ENCODE peak calls at places on chromosomes 7 and 10, in nine cellular contexts. U, J, Y, H, D, T, Q, K and V are unnamed samples.

GRCh38 chr7:100914208-100914878 is 18.7 kb upstream of the ACHE start:
- DNase-seq in U (no peak), H (no peak), Y (no peak), J (no peak), D (no peak), T (no peak), Q (no peak), K (no peak), V (peak; percentile 57)

GRCh38 chr10:133124357-133125211 is 35.4 kb upstream of the KNDC1 start:
- DNase-seq in U (no peak), Q (peak; percentile 23), K (peak; percentile 8), Y (peak; percentile 31), D (peak; percentile 83), J (no peak), T (no peak), H (no peak), V (no peak)

GRCh38 chr7:131623154-131623553 is 66.7 kb upstream of the PODXL start:
- DNase-seq in U (no peak), D (no peak), J (no peak), K (no peak), H (no peak), Q (peak; percentile 39), T (peak; percentile 79), Y (peak; percentile 72), V (no peak)

GRCh38 chr7:40866601-40867000 is 731.8 kb downstream of the SUGCT start:
- DNase-seq in J (no peak), D (no peak), T (no peak), U (no peak), H (no peak), Q (no peak), K (peak; percentile 20), Y (peak; percentile 51), V (peak; percentile 66)

GRCh38 chr7:151351967-151352366 is 10.4 kb downstream of the NUB1 start:
- DNase-seq in K (no peak), J (no peak), U (peak; percentile 33), D (no peak), H (no peak), Q (peak; percentile 39), Y (no peak), T (no peak), V (no peak)

GRCh38 chr10:72567421-72567820 is 58.5 kb downstream of the MICU1 start:
- DNase-seq in Y (peak; percentile 25), T (peak; percentile 12), K (peak; percentile 59), H (no peak), Q (no peak), J (no peak), U (no peak), D (peak; percentile 29), V (peak; percentile 94)

GRCh38 chr7:1290262-1291039 is 57.8 kb downstream of the UNCX start:
- DNase-seq in H (peak; percentile 87), T (no peak), J (no peak), Y (peak; percentile 35), U (no peak), D (peak; percentile 77), Q (no peak), K (peak; percentile 36), V (peak; percentile 32)

GRCh38 chr10:88157981-88158465 is 294.6 kb downstream of the PTEN start:
- DNase-seq in T (no peak), J (no peak), Q (no peak), D (peak; percentile 75), H (no peak), Y (peak; percentile 83), U (no peak), K (peak; percentile 93), V (peak; percentile 93)

GRCh38 chr10:119316002-119316358 is 108.6 kb downstream of the GRK5 start:
- DNase-seq in J (no peak), T (no peak), K (no peak), Q (no peak), H (no peak), U (no peak), Y (no peak), D (no peak), V (no peak)

GRCh38 chr10:92848441-92849233 is at the start of gene EXOC6:
- DNase-seq in J (peak; percentile 91), D (peak; percentile 97), Y (peak; percentile 79), T (peak; percentile 85), U (peak; percentile 62), H (peak; percentile 66), Q (peak; percentile 91), K (peak; percentile 77), V (peak; percentile 75)

GRCh38 chr10:17025444-17026295 is 103.9 kb downstream of the CUBN start:
- DNase-seq in Q (no peak), T (no peak), H (no peak), Y (peak; percentile 96), U (peak; percentile 61), K (peak; percentile 99), J (no peak), D (peak; percentile 86), V (peak; percentile 96)

GRCh38 chr7:40815512-40815911 is 680.7 kb downstream of the SUGCT start:
- DNase-seq in K (peak; percentile 92), Q (no peak), J (no peak), T (no peak), H (no peak), Y (peak; percentile 58), D (peak; percentile 81), U (no peak), V (peak; percentile 66)

GRCh38 chr10:96803265-96803664 is 28.8 kb upstream of the LCOR start:
- DNase-seq in U (no peak), H (no peak), Y (no peak), Q (no peak), D (no peak), J (no peak), K (no peak), T (no peak), V (no peak)

GRCh38 chr7:148540041-148540738 is 50.4 kb upstream of the C7orf33 start:
- DNase-seq in U (no peak), T (peak; percentile 44), H (no peak), Q (peak; percentile 20), J (no peak), K (peak; percentile 62), D (peak; percentile 87), Y (peak; percentile 69), V (peak; percentile 77)

GRCh38 chr7:51369746-51370145 is 53.1 kb upstream of the COBL start:
- DNase-seq in H (peak; percentile 6), U (no peak), J (no peak), K (no peak), Y (peak; percentile 14), T (no peak), Q (peak; percentile 43), D (no peak), V (peak; percentile 10)

GRCh38 chr7:3917466-3917865 is 616.4 kb downstream of the SDK1 start:
- DNase-seq in Q (no peak), H (no peak), Y (no peak), J (no peak), U (no peak), D (no peak), K (no peak), T (no peak), V (no peak)

GRCh38 chr7:21585070-21585724 is 42.4 kb downstream of the DNAH11 start:
- DNase-seq in K (no peak), J (no peak), Q (no peak), Y (no peak), D (no peak), T (no peak), H (no peak), U (no peak), V (no peak)

GRCh38 chr10:3948843-3949242 is 163.8 kb upstream of the KLF6 start:
- DNase-seq in H (no peak), J (peak; percentile 67), U (peak; percentile 37), K (peak; percentile 39), T (no peak), Y (peak; percentile 54), Q (peak; percentile 65), D (no peak), V (peak; percentile 62)

GRCh38 chr7:142629588-142630260 is 119.5 kb upstream of the PRSS1 start:
- DNase-seq in H (no peak), Q (no peak), D (peak; percentile 62), J (no peak), Y (peak; percentile 43), T (no peak), K (peak; percentile 81), U (no peak), V (peak; percentile 61)

GRCh38 chr10:5356479-5356763 is 8.3 kb upstream of the UCN3 start:
- DNase-seq in T (no peak), Q (no peak), J (no peak), K (peak; percentile 2), Y (no peak), H (no peak), D (no peak), U (no peak), V (peak; percentile 4)

GRCh38 chr7:30379131-30379530 is 94.7 kb downstream of the ZNRF2 start:
- DNase-seq in D (no peak), K (peak; percentile 56), Y (no peak), U (no peak), J (no peak), Q (no peak), H (no peak), T (no peak), V (peak; percentile 43)

GRCh38 chr10:13893926-13894325 is 307.2 kb downstream of the PRPF18 start:
- DNase-seq in H (no peak), D (no peak), Q (no peak), U (no peak), J (no peak), T (no peak), Y (peak; percentile 26), K (peak; percentile 86), V (peak; percentile 73)

GRCh38 chr10:21134645-21135395 is 237.7 kb upstream of the NEBL start:
- DNase-seq in Y (peak; percentile 33), H (no peak), Q (no peak), T (no peak), D (no peak), J (no peak), U (no peak), K (no peak), V (peak; percentile 3)

GRCh38 chr10:44993922-44994751 is 6.6 kb upstream of the ZNF22 start:
- DNase-seq in T (peak; percentile 4), K (peak; percentile 83), J (no peak), D (no peak), H (no peak), U (no peak), Q (no peak), Y (peak; percentile 79), V (no peak)

GRCh38 chr10:86167101-86167761 is 199.4 kb downstream of the GRID1 start:
- DNase-seq in U (no peak), J (no peak), H (no peak), K (no peak), Y (no peak), D (no peak), Q (no peak), T (no peak), V (no peak)

GRCh38 chr7:159119026-159119741 is 25.5 kb downstream of the VIPR2 start:
- DNase-seq in H (no peak), Y (no peak), D (no peak), K (no peak), T (no peak), U (no peak), J (no peak), Q (no peak), V (no peak)

GRCh38 chr7:47432988-47433895 is 148.7 kb downstream of the TNS3 start:
- DNase-seq in Q (no peak), H (no peak), T (no peak), J (no peak), U (no peak), Y (no peak), K (no peak), D (no peak), V (no peak)

GRCh38 chr10:122239578-122240257 is 31.4 kb upstream of the BTBD16 start:
- DNase-seq in Q (no peak), D (peak; percentile 90), K (peak; percentile 27), T (no peak), Y (peak; percentile 39), H (no peak), J (no peak), U (no peak), V (no peak)

GRCh38 chr7:98200364-98200763 is 10.9 kb upstream of the BHLHA15 start:
- DNase-seq in J (no peak), Y (no peak), Q (no peak), T (no peak), U (no peak), K (no peak), H (no peak), D (no peak), V (no peak)

GRCh38 chr10:100737359-100738054 is 7.9 kb upstream of the PAX2 start:
- DNase-seq in Q (no peak), K (no peak), T (no peak), U (no peak), H (no peak), J (no peak), Y (no peak), D (no peak), V (no peak)

GRCh38 chr7:154868901-154869300 is 134.0 kb downstream of the PAXIP1 start:
- DNase-seq in D (no peak), J (no peak), T (no peak), Y (no peak), U (no peak), Q (no peak), K (no peak), H (no peak), V (no peak)